ENCODE peak calls at places on chromosomes 13 and 19, in eight cellular contexts. One of them, this sample, is unnamed.

GRCh38 chr19:24033962-24034342 is 53.0 kb upstream of the ZNF254 start:
- DNase-seq in astrocyte of the spinal cord: peak
- DNase-seq in ovary: peak
- DNase-seq in CD8-positive, alpha-beta T cell: peak
- DNase-seq in mucosa of descending colon: peak
- DNase-seq in AG04450: peak
- DNase-seq in heart right ventricle: peak
- DNase-seq in neural progenitor cell: peak
- DNase-seq in this sample: peak

GRCh38 chr19:2274937-2275535 is 6.9 kb downstream of the PEAK3 start:
- DNase-seq in astrocyte of the spinal cord: peak
- DNase-seq in ovary: peak
- DNase-seq in CD8-positive, alpha-beta T cell: peak
- DNase-seq in mucosa of descending colon: peak
- DNase-seq in AG04450: no peak
- DNase-seq in heart right ventricle: peak
- DNase-seq in neural progenitor cell: peak
- DNase-seq in this sample: peak

GRCh38 chr13:93794197-93794885 is 567.7 kb downstream of the GPC6 start:
- DNase-seq in astrocyte of the spinal cord: peak
- DNase-seq in ovary: no peak
- DNase-seq in CD8-positive, alpha-beta T cell: no peak
- DNase-seq in mucosa of descending colon: no peak
- DNase-seq in AG04450: no peak
- DNase-seq in heart right ventricle: no peak
- DNase-seq in neural progenitor cell: no peak
- DNase-seq in this sample: no peak

GRCh38 chr19:39436350-39436716 is 584 bp upstream of the RPS16 start:
- DNase-seq in astrocyte of the spinal cord: no peak
- DNase-seq in ovary: no peak
- DNase-seq in CD8-positive, alpha-beta T cell: no peak
- DNase-seq in mucosa of descending colon: no peak
- DNase-seq in AG04450: no peak
- DNase-seq in heart right ventricle: no peak
- DNase-seq in neural progenitor cell: no peak
- DNase-seq in this sample: no peak

GRCh38 chr19:29439688-29440550 is 85.9 kb upstream of the VSTM2B start:
- DNase-seq in astrocyte of the spinal cord: no peak
- DNase-seq in ovary: no peak
- DNase-seq in CD8-positive, alpha-beta T cell: no peak
- DNase-seq in mucosa of descending colon: no peak
- DNase-seq in AG04450: no peak
- DNase-seq in heart right ventricle: no peak
- DNase-seq in neural progenitor cell: no peak
- DNase-seq in this sample: no peak

GRCh38 chr13:42660367-42660965 is 86.5 kb downstream of the TNFSF11 start:
- DNase-seq in astrocyte of the spinal cord: peak
- DNase-seq in ovary: no peak
- DNase-seq in CD8-positive, alpha-beta T cell: no peak
- DNase-seq in mucosa of descending colon: no peak
- DNase-seq in AG04450: no peak
- DNase-seq in heart right ventricle: no peak
- DNase-seq in neural progenitor cell: no peak
- DNase-seq in this sample: no peak

GRCh38 chr13:102597029-102598015 is 536 bp downstream of the TPP2 start:
- DNase-seq in astrocyte of the spinal cord: peak
- DNase-seq in ovary: peak
- DNase-seq in CD8-positive, alpha-beta T cell: peak
- DNase-seq in mucosa of descending colon: peak
- DNase-seq in AG04450: no peak
- DNase-seq in heart right ventricle: no peak
- DNase-seq in neural progenitor cell: peak
- DNase-seq in this sample: peak

GRCh38 chr19:5487222-5487621 is 32.0 kb downstream of the ZNRF4 start:
- DNase-seq in astrocyte of the spinal cord: no peak
- DNase-seq in ovary: no peak
- DNase-seq in CD8-positive, alpha-beta T cell: no peak
- DNase-seq in mucosa of descending colon: no peak
- DNase-seq in AG04450: no peak
- DNase-seq in heart right ventricle: no peak
- DNase-seq in neural progenitor cell: no peak
- DNase-seq in this sample: no peak

GRCh38 chr13:20525144-20525600 is 485 bp downstream of the CRYL1 start:
- DNase-seq in astrocyte of the spinal cord: no peak
- DNase-seq in ovary: peak
- DNase-seq in CD8-positive, alpha-beta T cell: peak
- DNase-seq in mucosa of descending colon: peak
- DNase-seq in AG04450: no peak
- DNase-seq in heart right ventricle: peak
- DNase-seq in neural progenitor cell: peak
- DNase-seq in this sample: peak

GRCh38 chr13:45658586-45659235 is 43.2 kb upstream of the ERICH6B start:
- DNase-seq in astrocyte of the spinal cord: peak
- DNase-seq in ovary: no peak
- DNase-seq in CD8-positive, alpha-beta T cell: no peak
- DNase-seq in mucosa of descending colon: no peak
- DNase-seq in AG04450: no peak
- DNase-seq in heart right ventricle: no peak
- DNase-seq in neural progenitor cell: no peak
- DNase-seq in this sample: no peak

GRCh38 chr13:72849571-72849970 is 67.6 kb downstream of the PIBF1 start:
- DNase-seq in astrocyte of the spinal cord: peak
- DNase-seq in ovary: no peak
- DNase-seq in CD8-positive, alpha-beta T cell: no peak
- DNase-seq in mucosa of descending colon: no peak
- DNase-seq in AG04450: no peak
- DNase-seq in heart right ventricle: no peak
- DNase-seq in neural progenitor cell: no peak
- DNase-seq in this sample: no peak

GRCh38 chr13:42380420-42381164 is 108.6 kb downstream of the AKAP11 start:
- DNase-seq in astrocyte of the spinal cord: no peak
- DNase-seq in ovary: no peak
- DNase-seq in CD8-positive, alpha-beta T cell: no peak
- DNase-seq in mucosa of descending colon: no peak
- DNase-seq in AG04450: no peak
- DNase-seq in heart right ventricle: no peak
- DNase-seq in neural progenitor cell: no peak
- DNase-seq in this sample: no peak

GRCh38 chr19:54439174-54439851 is 9.7 kb upstream of the LENG8 start:
- DNase-seq in astrocyte of the spinal cord: peak
- DNase-seq in ovary: no peak
- DNase-seq in CD8-positive, alpha-beta T cell: no peak
- DNase-seq in mucosa of descending colon: peak
- DNase-seq in AG04450: no peak
- DNase-seq in heart right ventricle: no peak
- DNase-seq in neural progenitor cell: peak
- DNase-seq in this sample: peak

GRCh38 chr19:38898788-38899446 is 501 bp downstream of the SIRT2 start:
- DNase-seq in astrocyte of the spinal cord: peak
- DNase-seq in ovary: no peak
- DNase-seq in CD8-positive, alpha-beta T cell: no peak
- DNase-seq in mucosa of descending colon: no peak
- DNase-seq in AG04450: no peak
- DNase-seq in heart right ventricle: no peak
- DNase-seq in neural progenitor cell: peak
- DNase-seq in this sample: no peak

GRCh38 chr19:33794578-33795369 is 1.9 kb upstream of the KCTD15 start:
- DNase-seq in astrocyte of the spinal cord: peak
- DNase-seq in ovary: peak
- DNase-seq in CD8-positive, alpha-beta T cell: no peak
- DNase-seq in mucosa of descending colon: no peak
- DNase-seq in AG04450: no peak
- DNase-seq in heart right ventricle: peak
- DNase-seq in neural progenitor cell: peak
- DNase-seq in this sample: peak

GRCh38 chr19:5534787-5535586 is 32.8 kb downstream of the TINCR start:
- DNase-seq in astrocyte of the spinal cord: no peak
- DNase-seq in ovary: no peak
- DNase-seq in CD8-positive, alpha-beta T cell: no peak
- DNase-seq in mucosa of descending colon: no peak
- DNase-seq in AG04450: no peak
- DNase-seq in heart right ventricle: no peak
- DNase-seq in neural progenitor cell: no peak
- DNase-seq in this sample: peak

GRCh38 chr13:20667857-20668256 is 35.6 kb upstream of the IL17D start:
- DNase-seq in astrocyte of the spinal cord: no peak
- DNase-seq in ovary: no peak
- DNase-seq in CD8-positive, alpha-beta T cell: no peak
- DNase-seq in mucosa of descending colon: no peak
- DNase-seq in AG04450: no peak
- DNase-seq in heart right ventricle: no peak
- DNase-seq in neural progenitor cell: no peak
- DNase-seq in this sample: no peak

GRCh38 chr13:98004107-98004506 is 50.6 kb downstream of the IPO5 start:
- DNase-seq in astrocyte of the spinal cord: peak
- DNase-seq in ovary: no peak
- DNase-seq in CD8-positive, alpha-beta T cell: no peak
- DNase-seq in mucosa of descending colon: no peak
- DNase-seq in AG04450: peak
- DNase-seq in heart right ventricle: no peak
- DNase-seq in neural progenitor cell: no peak
- DNase-seq in this sample: no peak

GRCh38 chr19:2720777-2721569 is at the start of gene DIRAS1:
- DNase-seq in astrocyte of the spinal cord: no peak
- DNase-seq in ovary: no peak
- DNase-seq in CD8-positive, alpha-beta T cell: no peak
- DNase-seq in mucosa of descending colon: no peak
- DNase-seq in AG04450: no peak
- DNase-seq in heart right ventricle: peak
- DNase-seq in neural progenitor cell: peak
- DNase-seq in this sample: peak

DNA sequence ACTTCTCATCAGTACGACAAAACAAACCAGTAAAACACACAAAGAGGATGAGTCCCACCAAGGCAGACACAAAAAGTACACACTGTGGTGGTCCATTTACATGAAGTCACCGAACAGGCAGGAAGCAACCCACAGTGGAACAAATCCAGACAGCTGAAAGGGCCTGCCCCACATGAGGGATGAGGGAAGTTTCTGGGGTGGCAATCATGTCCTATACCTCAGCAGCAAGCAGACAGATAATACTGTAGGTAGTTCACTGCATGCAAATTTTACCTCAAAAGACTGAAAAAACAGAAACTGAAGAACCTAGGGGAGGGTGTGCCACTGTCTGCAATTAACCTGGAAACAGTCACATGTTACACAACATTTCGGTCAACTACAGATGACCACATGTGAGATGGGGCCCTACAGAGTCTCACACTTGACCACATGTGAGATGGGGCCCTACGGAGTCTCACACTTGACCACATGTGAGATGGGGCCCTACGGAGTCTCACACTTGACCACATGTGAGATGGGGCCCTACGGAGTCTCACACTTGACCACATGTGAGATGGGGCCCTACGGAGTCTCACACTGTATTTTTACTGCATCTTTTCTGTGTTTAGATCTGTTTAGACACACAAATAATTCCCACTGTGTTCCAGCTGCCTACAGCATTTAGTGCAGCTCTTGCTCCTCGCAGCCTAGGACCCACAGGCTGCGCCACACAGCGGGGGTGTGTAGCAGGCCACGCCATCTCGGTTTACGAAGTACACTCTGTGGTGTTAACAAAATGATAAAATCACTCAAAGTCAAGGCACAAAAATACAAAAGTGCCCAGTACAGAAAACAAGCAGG is 22.2 kb downstream of the PCID2 start:
- DNase-seq in astrocyte of the spinal cord: peak
- DNase-seq in ovary: no peak
- DNase-seq in CD8-positive, alpha-beta T cell: peak
- DNase-seq in mucosa of descending colon: no peak
- DNase-seq in AG04450: no peak
- DNase-seq in heart right ventricle: no peak
- DNase-seq in neural progenitor cell: no peak
- DNase-seq in this sample: no peak
- H3K4me3 ChIP-seq in astrocyte of the spinal cord: no peak
- H3K4me3 ChIP-seq in ovary: no peak
- H3K4me3 ChIP-seq in CD8-positive, alpha-beta T cell: no peak
- H3K4me3 ChIP-seq in mucosa of descending colon: no peak
- H3K4me3 ChIP-seq in AG04450: no peak
- H3K4me3 ChIP-seq in heart right ventricle: no peak
- H3K4me3 ChIP-seq in neural progenitor cell: no peak
- H3K4me3 ChIP-seq in this sample: no peak

GRCh38 chr13:53562419-53562818 is 533.8 kb downstream of the OLFM4 start:
- DNase-seq in astrocyte of the spinal cord: no peak
- DNase-seq in ovary: no peak
- DNase-seq in CD8-positive, alpha-beta T cell: no peak
- DNase-seq in mucosa of descending colon: no peak
- DNase-seq in AG04450: no peak
- DNase-seq in heart right ventricle: no peak
- DNase-seq in neural progenitor cell: no peak
- DNase-seq in this sample: no peak
- TF ChIP-seq CTCF in astrocyte of the spinal cord: no peak
- TF ChIP-seq CTCF in ovary: no peak
- TF ChIP-seq CTCF in CD8-positive, alpha-beta T cell: no peak
- TF ChIP-seq CTCF in mucosa of descending colon: no peak
- TF ChIP-seq CTCF in AG04450: no peak
- TF ChIP-seq CTCF in heart right ventricle: no peak
- TF ChIP-seq CTCF in neural progenitor cell: no peak
- TF ChIP-seq CTCF in this sample: no peak

GRCh38 chr19:42122691-42123607 is 9.3 kb downstream of the POU2F2 start:
- DNase-seq in astrocyte of the spinal cord: no peak
- DNase-seq in ovary: no peak
- DNase-seq in CD8-positive, alpha-beta T cell: peak
- DNase-seq in mucosa of descending colon: no peak
- DNase-seq in AG04450: no peak
- DNase-seq in heart right ventricle: no peak
- DNase-seq in neural progenitor cell: no peak
- DNase-seq in this sample: no peak
- H3K4me3 ChIP-seq in astrocyte of the spinal cord: no peak
- H3K4me3 ChIP-seq in ovary: no peak
- H3K4me3 ChIP-seq in CD8-positive, alpha-beta T cell: peak
- H3K4me3 ChIP-seq in mucosa of descending colon: no peak
- H3K4me3 ChIP-seq in AG04450: no peak
- H3K4me3 ChIP-seq in heart right ventricle: no peak
- H3K4me3 ChIP-seq in neural progenitor cell: no peak
- H3K4me3 ChIP-seq in this sample: no peak

DNA sequence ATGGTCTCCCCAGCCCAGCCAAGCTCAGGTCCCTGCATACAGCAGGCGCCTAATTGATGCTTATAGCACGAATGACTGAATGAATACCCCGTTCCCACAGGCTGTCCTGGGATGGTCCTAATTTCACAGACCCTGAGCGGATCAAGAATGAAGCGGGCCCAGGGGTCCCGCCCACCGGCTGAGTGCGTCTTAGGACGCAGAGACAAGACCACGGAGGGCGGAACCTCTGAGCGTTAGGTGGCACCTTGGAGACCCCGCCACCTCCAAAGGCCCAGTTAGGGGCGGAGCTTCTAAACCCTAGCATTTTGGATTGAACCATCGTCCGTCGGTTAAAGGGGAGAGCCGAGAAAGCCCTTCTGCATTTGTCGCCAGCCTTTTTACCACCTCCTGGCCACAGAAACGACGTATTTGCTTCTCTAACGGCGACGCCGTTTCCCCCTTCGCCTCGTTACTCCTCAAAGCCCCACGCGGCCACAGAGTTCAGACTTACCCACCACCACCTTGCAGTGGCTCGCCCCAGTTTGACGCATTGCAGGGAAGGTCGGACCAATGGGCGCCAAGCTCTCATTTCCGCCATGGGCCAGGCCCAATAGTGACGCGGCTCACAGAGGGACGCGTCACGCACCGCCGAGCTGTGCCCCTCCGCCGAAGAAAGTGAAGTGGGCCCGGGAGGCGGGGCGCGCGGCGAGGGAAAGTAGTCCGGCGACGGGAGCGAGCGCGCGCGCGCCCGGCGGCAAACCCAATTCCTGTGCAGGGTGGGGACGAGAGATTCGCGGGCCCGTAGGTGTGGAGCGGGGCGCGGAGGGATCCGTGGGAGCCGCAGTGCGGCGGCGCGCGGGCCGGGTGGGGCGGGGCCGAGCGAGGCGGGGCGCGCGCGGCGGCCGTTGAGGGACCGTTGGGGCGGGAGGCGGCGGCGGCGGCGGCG is 475 bp upstream of the CALM3 start:
- DNase-seq in astrocyte of the spinal cord: peak
- DNase-seq in ovary: peak
- DNase-seq in CD8-positive, alpha-beta T cell: peak
- DNase-seq in mucosa of descending colon: peak
- DNase-seq in AG04450: peak
- DNase-seq in heart right ventricle: peak
- DNase-seq in neural progenitor cell: peak
- DNase-seq in this sample: peak
- TF ChIP-seq CTCF in astrocyte of the spinal cord: no peak
- TF ChIP-seq CTCF in ovary: no peak
- TF ChIP-seq CTCF in CD8-positive, alpha-beta T cell: no peak
- TF ChIP-seq CTCF in mucosa of descending colon: no peak
- TF ChIP-seq CTCF in AG04450: no peak
- TF ChIP-seq CTCF in heart right ventricle: no peak
- TF ChIP-seq CTCF in neural progenitor cell: no peak
- TF ChIP-seq CTCF in this sample: no peak